ENCODE peak calls at places on chromosome 16, in eight cellular contexts. P is activated CD4-positive, alpha-beta T cell treated with anti-CD3 and anti-CD28 coated beads for 24 hours; E is thoracic aorta; X is RWPE1; G is EL; Z is stimulated activated CD8-positive, alpha-beta memory T cell treated with anti-CD3 and anti-CD28 coated beads, Interleukin-15, amount 100 ng/mL, for 24 hours; R is GM19239; N is hepatocyte. U is an unnamed sample.
A peak's percentile ranks its signal among the peaks of the same experiment; 100 is the strongest.

GRCh38 chr16:84379731-84380369 is 11.5 kb downstream of the ATP2C2 start:
- DNase-seq in P (no peak), E (no peak), X (no peak), G (no peak), Z (no peak), R (no peak), N (no peak), U (no peak)

GRCh38 chr16:78183886-78184553 is 84.6 kb downstream of the WWOX start:
- DNase-seq in P (no peak), E (no peak), X (no peak), G (no peak), Z (no peak), R (no peak), N (peak; percentile 36), U (no peak)

GRCh38 chr16:63617047-63617989 is 1504.5 kb downstream of the CDH11 start:
- DNase-seq in P (no peak), E (no peak), X (no peak), G (no peak), Z (no peak), R (no peak), N (no peak), U (no peak)

GRCh38 chr16:85750827-85751641 is at the start of gene C16orf74:
- DNase-seq in P (no peak), E (no peak), X (peak; percentile 79), G (peak; percentile 72), Z (no peak), R (no peak), N (peak; percentile 80), U (peak; percentile 53)

GRCh38 chr16:54936979-54937672 is 6.5 kb downstream of the IRX5 start:
- DNase-seq in P (no peak), E (no peak), X (no peak), G (peak; percentile 59), Z (no peak), R (no peak), N (peak; percentile 67), U (peak; percentile 80)

GRCh38 chr16:72013888-72014538 is 5.5 kb downstream of the DHODH start:
- DNase-seq in P (no peak), E (no peak), X (no peak), G (no peak), Z (no peak), R (no peak), N (no peak), U (no peak)

GRCh38 chr16:89574681-89575246 is 794 bp upstream of the CPNE7 start:
- DNase-seq in P (peak; percentile 39), E (no peak), X (peak; percentile 70), G (peak; percentile 82), Z (peak; percentile 39), R (peak; percentile 96), N (peak; percentile 88), U (peak; percentile 61)

GRCh38 chr16:18969050-18969854 is 14.5 kb upstream of the TMC7 start:
- DNase-seq in P (peak; percentile 74), E (peak; percentile 44), X (peak; percentile 88), G (peak; percentile 71), Z (peak; percentile 75), R (peak; percentile 64), N (peak; percentile 88), U (peak; percentile 93)

GRCh38 chr16:67516296-67517177 is 12.1 kb upstream of the RIPOR1 start:
- DNase-seq in P (no peak), E (no peak), X (peak; percentile 79), G (peak; percentile 77), Z (no peak), R (no peak), N (peak; percentile 39), U (no peak)

GRCh38 chr16:20944861-20945390 is 44.4 kb downstream of the LYRM1 start:
- DNase-seq in P (peak; percentile 8), E (no peak), X (no peak), G (peak; percentile 19), Z (no peak), R (no peak), N (no peak), U (no peak)

GRCh38 chr16:82755570-82756282 is 129.0 kb downstream of the CDH13 start:
- DNase-seq in P (no peak), E (no peak), X (no peak), G (no peak), Z (no peak), R (no peak), N (no peak), U (no peak)

GRCh38 chr16:17775061-17775460 is 304.3 kb upstream of the XYLT1 start:
- DNase-seq in P (no peak), E (no peak), X (no peak), G (peak; percentile 16), Z (no peak), R (no peak), N (no peak), U (no peak)

GRCh38 chr16:49193596-49193995 is 88.0 kb downstream of the CBLN1 start:
- DNase-seq in P (no peak), E (no peak), X (no peak), G (no peak), Z (no peak), R (no peak), N (no peak), U (no peak)

GRCh38 chr16:82832861-82833260 is 206.1 kb downstream of the CDH13 start:
- DNase-seq in P (no peak), E (no peak), X (no peak), G (peak; percentile 81), Z (no peak), R (no peak), N (no peak), U (no peak)

GRCh38 chr16:86718118-86718517 is 139.8 kb downstream of the FOXL1 start:
- DNase-seq in P (no peak), E (no peak), X (peak; percentile 52), G (no peak), Z (no peak), R (no peak), N (peak; percentile 26), U (no peak)

GRCh38 chr16:82187829-82188228 is 17.8 kb upstream of the MPHOSPH6 start:
- DNase-seq in P (no peak), E (no peak), X (no peak), G (no peak), Z (no peak), R (no peak), N (no peak), U (no peak)

GRCh38 chr16:86507173-86508027 is 2.9 kb upstream of the FOXF1 start:
- DNase-seq in P (no peak), E (no peak), X (no peak), G (no peak), Z (no peak), R (no peak), N (no peak), U (no peak)

GRCh38 chr16:87954826-87955225 is 3.6 kb downstream of the BANP start:
- DNase-seq in P (no peak), E (no peak), X (no peak), G (no peak), Z (no peak), R (no peak), N (no peak), U (no peak)

GRCh38 chr16:24995469-24995868 is 19.7 kb downstream of the ARHGAP17 start:
- DNase-seq in P (no peak), E (no peak), X (no peak), G (no peak), Z (no peak), R (no peak), N (no peak), U (no peak)

GRCh38 chr16:74226361-74226979 is 70.1 kb upstream of the PSMD7 start:
- DNase-seq in P (no peak), E (no peak), X (peak; percentile 26), G (peak; percentile 6), Z (no peak), R (no peak), N (peak; percentile 48), U (no peak)

GRCh38 chr16:9089660-9090059 is 1.8 kb upstream of the HAPSTR1 start:
- DNase-seq in P (no peak), E (no peak), X (no peak), G (no peak), Z (no peak), R (no peak), N (no peak), U (no peak)

GRCh38 chr16:73053379-73054130 is 5.6 kb upstream of the ZFHX3 start:
- DNase-seq in P (no peak), E (no peak), X (peak; percentile 84), G (peak; percentile 53), Z (no peak), R (no peak), N (no peak), U (no peak)

GRCh38 chr16:24609740-24610420 is 70.5 kb downstream of the RBBP6 start:
- DNase-seq in P (peak; percentile 8), E (peak; percentile 39), X (no peak), G (peak; percentile 22), Z (no peak), R (no peak), N (peak; percentile 74), U (peak; percentile 76)

GRCh38 chr16:57612494-57612893 is 15.9 kb upstream of the ADGRG1 start:
- DNase-seq in P (no peak), E (no peak), X (no peak), G (no peak), Z (no peak), R (no peak), N (no peak), U (no peak)

GRCh38 chr16:80824623-80825364 is 20.4 kb upstream of the CDYL2 start:
- DNase-seq in P (no peak), E (no peak), X (peak; percentile 42), G (peak; percentile 41), Z (no peak), R (no peak), N (peak; percentile 72), U (no peak)

GRCh38 chr16:73232555-73233422 is 184.9 kb upstream of the ZFHX3 start:
- DNase-seq in P (no peak), E (no peak), X (no peak), G (peak; percentile 97), Z (no peak), R (no peak), N (peak; percentile 82), U (no peak)

GRCh38 chr16:86363057-86363490 is 147.3 kb upstream of the FOXF1 start:
- DNase-seq in P (no peak), E (no peak), X (peak; percentile 38), G (peak; percentile 99), Z (no peak), R (no peak), N (peak; percentile 75), U (no peak)

GRCh38 chr16:13269905-13270528 is 368.6 kb downstream of the SHISA9 start:
- DNase-seq in P (no peak), E (no peak), X (no peak), G (no peak), Z (no peak), R (no peak), N (peak; percentile 24), U (no peak)

GRCh38 chr16:50497592-50497991 is 50.6 kb upstream of the NKD1 start:
- DNase-seq in P (no peak), E (peak; percentile 23), X (no peak), G (peak; percentile 78), Z (no peak), R (no peak), N (no peak), U (no peak)

GRCh38 chr16:26982422-26982821 is 84.3 kb upstream of the C16orf82 start:
- DNase-seq in P (no peak), E (no peak), X (no peak), G (no peak), Z (no peak), R (no peak), N (no peak), U (no peak)

GRCh38 chr16:47359478-47359877 is 101.4 kb downstream of the ITFG1 start:
- DNase-seq in P (no peak), E (no peak), X (no peak), G (no peak), Z (no peak), R (no peak), N (no peak), U (no peak)

GRCh38 chr16:4241601-4242270 is at the start of gene SRL:
- DNase-seq in P (no peak), E (no peak), X (no peak), G (no peak), Z (no peak), R (no peak), N (no peak), U (no peak)

GRCh38 chr16:73847090-73847489 is 449.5 kb upstream of the PSMD7 start:
- DNase-seq in P (no peak), E (no peak), X (no peak), G (no peak), Z (no peak), R (no peak), N (no peak), U (no peak)

GRCh38 chr16:12930881-12931280 is 29.5 kb downstream of the SHISA9 start:
- DNase-seq in P (no peak), E (no peak), X (no peak), G (no peak), Z (no peak), R (no peak), N (no peak), U (no peak)

U was measured in mesothelial cell of epicardium.